ENCODE peak calls at places on chromosomes 3 and 15, in seven cellular contexts. X is hepatocyte; D is esophagus squamous epithelium; U is foreskin fibroblast; O is GM20000; R is progenitor cell of endocrine pancreas; V is CD8-positive, alpha-beta T cell. K is an unnamed sample.

GRCh38 chr15:88646951-88647350 is 8.1 kb downstream of the ISG20 start:
- DNase-seq in X (no peak), D (no peak), V (no peak), U (no peak), R (no peak), O (no peak), K (no peak)

GRCh38 chr15:79380755-79381499 is 51.2 kb upstream of the MINAR1 start:
- DNase-seq in R (peak; percentile 73), U (peak; percentile 66), O (peak; percentile 75), D (no peak), X (peak; percentile 86), V (peak; percentile 71), K (peak; percentile 74)

GRCh38 chr3:106862067-106862466 is 515.2 kb upstream of the CCDC54 start:
- DNase-seq in O (no peak), R (no peak), D (no peak), V (no peak), U (peak; percentile 15), X (no peak), K (no peak)

GRCh38 chr15:37125143-37125542 is 24.8 kb upstream of the MEIS2 start:
- DNase-seq in R (no peak), V (no peak), O (no peak), X (no peak), U (peak; percentile 54), D (no peak), K (no peak)

GRCh38 chr3:182501861-182502260 is 291.4 kb upstream of the ATP11B start:
- DNase-seq in V (no peak), U (no peak), R (no peak), D (no peak), X (no peak), O (no peak), K (no peak)

GRCh38 chr3:150299221-150299620 is 108.9 kb upstream of the TSC22D2 start:
- DNase-seq in X (no peak), U (no peak), V (no peak), R (no peak), D (no peak), O (no peak), K (no peak)

GRCh38 chr3:172201990-172202318 is 162.6 kb downstream of the FNDC3B start:
- DNase-seq in D (no peak), X (peak; percentile 47), O (no peak), U (peak; percentile 66), V (no peak), R (no peak), K (no peak)

GRCh38 chr3:42764115-42764514 is 8.9 kb downstream of the CCDC13 start:
- DNase-seq in O (no peak), X (no peak), R (no peak), V (no peak), U (no peak), D (no peak), K (no peak)

GRCh38 chr3:106688463-106688862 is 688.8 kb upstream of the CCDC54 start:
- DNase-seq in O (no peak), V (no peak), X (peak; percentile 43), R (no peak), D (no peak), U (peak; percentile 91), K (no peak)

DNA sequence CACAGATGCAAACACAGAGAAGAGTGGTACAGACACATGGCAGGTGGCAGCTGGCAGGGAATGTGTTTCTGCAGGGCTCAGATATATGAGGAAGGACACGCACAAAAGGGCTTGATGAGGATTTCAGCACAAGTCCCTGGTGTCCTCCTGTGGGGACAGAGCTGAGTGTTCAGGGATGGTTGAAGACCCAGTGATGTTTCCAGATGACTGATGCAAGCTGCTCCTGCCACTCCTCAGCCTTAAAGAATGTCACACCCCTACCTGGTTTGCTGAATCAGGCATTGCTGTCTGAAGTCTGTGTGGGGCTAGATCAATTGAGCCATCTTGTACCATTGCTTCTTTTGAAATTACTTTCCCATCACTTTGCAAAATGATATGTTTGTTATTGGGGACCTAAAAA is 40.2 kb downstream of the TNFAIP8L3 start:
- DNase-seq in U (no peak), R (no peak), V (no peak), O (no peak), D (no peak), X (no peak), K (no peak)
- TF ChIP-seq CTCF in U (no peak), R (no peak), V (no peak), O (no peak), D (no peak), X (no peak), K (no peak)

GRCh38 chr15:55977225-55977624 is 16.2 kb downstream of the NEDD4 start:
- DNase-seq in X (no peak), O (no peak), V (no peak), U (no peak), D (no peak), R (no peak), K (no peak)
- TF ChIP-seq CTCF in X (no peak), O (no peak), V (no peak), U (no peak), D (no peak), R (no peak), K (no peak)

DNA sequence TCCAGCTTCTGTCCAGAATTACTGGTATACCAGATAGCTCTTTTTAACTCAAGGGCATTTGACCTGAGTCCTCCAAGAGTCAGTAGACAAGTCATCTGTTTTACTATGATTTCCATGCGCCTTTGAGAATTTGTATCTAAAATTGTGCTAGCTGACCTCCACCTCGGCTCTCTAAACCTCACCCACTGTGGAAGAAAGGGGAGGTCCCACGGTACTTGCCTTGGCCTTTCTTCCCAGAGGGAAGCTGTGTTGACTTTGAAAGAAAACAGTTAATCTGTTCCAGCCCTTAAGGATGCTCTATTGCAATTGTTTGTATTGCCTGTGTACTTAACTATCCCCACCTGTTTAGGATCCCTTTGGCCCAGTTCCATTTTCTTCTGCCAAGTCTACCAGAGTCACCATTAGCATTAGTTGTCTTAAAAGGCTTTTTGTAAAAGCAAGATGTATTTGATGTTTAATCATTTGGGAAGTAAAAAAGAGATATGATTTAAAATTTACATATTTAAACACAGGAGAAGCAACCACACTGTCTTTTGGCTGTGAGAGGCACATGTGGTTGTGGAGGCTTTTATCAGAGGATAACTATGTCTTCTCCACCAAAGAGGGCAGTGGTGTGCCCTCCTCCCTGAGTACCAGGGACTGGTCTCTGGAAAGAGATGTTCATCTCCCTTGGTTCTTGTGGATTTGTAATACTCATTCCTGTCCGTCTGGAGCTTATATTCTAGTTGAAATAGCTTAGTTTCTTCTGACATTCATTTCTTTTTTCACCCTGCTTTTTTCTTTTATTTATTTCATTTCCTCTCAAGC is 88.8 kb downstream of the CRTC3 start:
- DNase-seq in D (no peak), O (no peak), U (no peak), X (no peak), R (no peak), V (no peak), K (no peak)
- TF ChIP-seq CTCF in D (no peak), O (no peak), U (no peak), X (no peak), R (no peak), V (no peak), K (no peak)

DNA sequence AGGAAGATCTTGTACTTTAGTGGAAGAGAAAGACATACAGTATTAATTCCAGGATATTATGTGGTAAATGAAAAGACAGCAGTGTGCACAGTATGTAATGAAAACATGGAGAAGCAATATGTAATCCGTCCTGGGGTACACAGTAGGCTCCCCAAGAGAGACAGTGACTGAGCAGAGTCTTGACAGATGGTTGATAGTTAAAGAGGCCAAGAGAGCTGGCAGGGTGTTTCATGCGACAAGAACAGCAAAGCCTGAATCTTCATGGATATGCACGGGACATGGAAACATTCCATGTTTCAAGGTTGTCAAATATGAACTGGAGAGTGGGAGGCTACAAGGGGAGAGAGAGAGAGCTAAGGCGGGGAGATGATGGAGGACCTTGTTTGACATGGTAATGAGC is 338.5 kb downstream of the IL5RA start:
- DNase-seq in O (no peak), U (no peak), V (no peak), R (no peak), X (no peak), D (no peak), K (no peak)
- TF ChIP-seq CTCF in O (no peak), U (no peak), V (no peak), R (no peak), X (no peak), D (no peak), K (no peak)

GRCh38 chr15:84819291-84819768 is 2.2 kb downstream of the ALPK3 start:
- DNase-seq in R (no peak), V (no peak), X (peak; percentile 44), O (no peak), U (no peak), D (no peak), K (no peak)

GRCh38 chr15:84818221-84819131 is 1.3 kb downstream of the ALPK3 start:
- DNase-seq in O (no peak), D (no peak), R (no peak), U (no peak), X (peak; percentile 80), V (no peak), K (no peak)

GRCh38 chr15:84816694-84817460 is at the start of gene ALPK3:
- DNase-seq in U (no peak), R (peak; percentile 80), X (peak; percentile 87), D (no peak), V (no peak), O (peak; percentile 61), K (peak; percentile 59)

GRCh38 chr15:84819791-84820190 is 2.6 kb downstream of the ALPK3 start:
- DNase-seq in D (no peak), R (no peak), U (no peak), V (no peak), O (no peak), X (no peak), K (no peak)

DNA sequence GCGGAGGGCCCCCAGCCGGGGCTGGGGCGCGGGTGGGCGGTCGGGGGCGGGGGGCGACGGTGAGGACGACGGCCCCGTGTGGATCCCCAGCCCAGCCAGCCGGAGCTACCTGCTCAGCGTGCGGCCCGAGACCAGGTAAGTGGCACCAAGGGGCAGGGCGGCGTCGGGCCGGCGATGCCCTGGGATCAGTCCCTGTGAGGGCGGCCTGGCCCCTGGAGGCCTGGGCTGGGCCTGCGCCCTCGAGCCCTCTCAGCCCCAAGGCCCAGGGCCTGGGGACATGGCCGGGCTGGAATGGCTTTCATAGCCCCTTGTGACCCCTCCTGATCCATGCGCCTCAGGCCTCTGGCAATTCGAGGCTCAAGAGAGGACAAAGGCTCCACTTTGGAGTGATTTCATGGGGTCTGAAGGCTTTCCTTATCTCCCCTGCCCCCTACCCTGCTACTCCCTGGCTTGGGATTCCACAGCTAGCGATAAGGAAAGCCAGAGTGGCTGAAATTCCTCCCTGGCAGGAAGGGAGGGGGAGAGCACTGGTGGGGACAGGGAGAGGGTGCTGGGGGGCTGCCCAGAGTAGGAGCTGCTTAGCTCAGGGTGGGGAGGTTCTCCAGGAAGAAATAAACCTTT is 415 bp downstream of the ALPK3 start:
- DNase-seq in U (no peak), X (peak; percentile 67), R (peak; percentile 48), V (no peak), O (no peak), D (no peak), K (peak; percentile 47)
- TF ChIP-seq CTCF in U (no peak), X (no peak), R (no peak), V (no peak), O (no peak), D (no peak), K (no peak)

K was measured in GM13976.